ENCODE peak calls at places on chromosomes 3 and 15, in ten cellular contexts. I is epithelial cell of esophagus; O is HFF-Myc; K is dorsolateral prefrontal cortex; F is pancreas; D is fibroblast of mammary gland; Y is kidney epithelial cell; Q is PC-9; M is colonic mucosa; X is CD8-positive, alpha-beta T cell. W is an unnamed sample.
A peak's percentile ranks its signal among the peaks of the same experiment; 100 is the strongest.

GRCh38 chr15:70357453-70357852 is 259.7 kb upstream of the TLE3 start:
- DNase-seq in K (no peak), F (no peak), D (no peak), I (no peak), Q (no peak), M (no peak), Y (no peak), O (no peak), X (no peak), W (no peak)

GRCh38 chr3:128311441-128311844 is 155.2 kb downstream of the DNAJB8 start:
- DNase-seq in I (no peak), Y (no peak), M (no peak), D (no peak), K (no peak), O (no peak), Q (no peak), X (no peak), F (peak; percentile 52), W (no peak)

GRCh38 chr3:135084404-135084803 is 289.3 kb downstream of the EPHB1 start:
- DNase-seq in I (no peak), O (no peak), Q (no peak), K (no peak), F (no peak), X (no peak), D (peak; percentile 36), Y (no peak), M (no peak), W (peak; percentile 11)

GRCh38 chr3:61616586-61616985 is 55.2 kb downstream of the PTPRG start:
- DNase-seq in D (no peak), Q (no peak), F (no peak), K (no peak), O (no peak), I (no peak), Y (no peak), X (no peak), M (no peak), W (no peak)

GRCh38 chr3:23111799-23112198 is 91.3 kb upstream of the UBE2E2 start:
- DNase-seq in O (no peak), D (no peak), I (no peak), F (no peak), M (no peak), K (no peak), X (no peak), Y (no peak), Q (no peak), W (no peak)

GRCh38 chr3:142064454-142064853 is 84.9 kb downstream of the TFDP2 start:
- DNase-seq in Q (no peak), I (no peak), Y (no peak), O (no peak), F (no peak), D (no peak), X (no peak), M (no peak), K (no peak), W (no peak)

GRCh38 chr15:56794150-56794922 is 61.0 kb upstream of the ZNF280D start:
- DNase-seq in I (no peak), O (no peak), M (no peak), X (no peak), Y (no peak), Q (no peak), F (no peak), K (no peak), D (peak; percentile 42), W (peak; percentile 76)

GRCh38 chr3:45043715-45044299 is 17.7 kb downstream of the CLEC3B start:
- DNase-seq in K (no peak), O (peak; percentile 77), X (no peak), M (no peak), I (peak; percentile 75), Q (peak; percentile 58), Y (peak; percentile 61), F (no peak), D (peak; percentile 95), W (peak; percentile 89)

GRCh38 chr3:12948371-12948770 is 107.0 kb upstream of the RPL32 start:
- DNase-seq in D (peak; percentile 62), K (no peak), F (no peak), M (no peak), Y (no peak), Q (no peak), O (no peak), I (peak; percentile 74), X (no peak), W (peak; percentile 36)

DNA sequence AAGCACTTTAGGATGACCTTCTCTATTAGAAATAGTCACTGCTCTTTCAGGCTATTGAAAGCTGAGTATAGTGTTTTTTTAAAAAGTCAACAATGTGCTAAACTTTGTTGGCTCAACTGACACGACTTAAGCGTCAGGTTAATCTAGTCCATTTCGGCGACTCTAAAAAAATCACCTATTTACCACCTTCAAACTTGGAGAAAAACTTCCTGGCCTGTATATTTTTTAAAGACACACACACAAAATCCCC is 517.8 kb downstream of the FOXP1 start:
- DNase-seq in X (no peak), I (no peak), Q (no peak), F (no peak), K (no peak), O (no peak), M (no peak), Y (no peak), D (no peak), W (no peak)
- H3K4me3 ChIP-seq in X (peak overlapping the region; percentile 72), I (peak overlapping the region; percentile 59), Q (peak overlapping the region; percentile 66), F (peak overlapping the region; percentile 58), K (peak overlapping the region; percentile 77), O (peak overlapping the region; percentile 61), M (peak overlapping the region; percentile 55), Y (peak overlapping the region; percentile 49), D (peak overlapping the region; percentile 68), W (peak overlapping the region; percentile 65)

DNA sequence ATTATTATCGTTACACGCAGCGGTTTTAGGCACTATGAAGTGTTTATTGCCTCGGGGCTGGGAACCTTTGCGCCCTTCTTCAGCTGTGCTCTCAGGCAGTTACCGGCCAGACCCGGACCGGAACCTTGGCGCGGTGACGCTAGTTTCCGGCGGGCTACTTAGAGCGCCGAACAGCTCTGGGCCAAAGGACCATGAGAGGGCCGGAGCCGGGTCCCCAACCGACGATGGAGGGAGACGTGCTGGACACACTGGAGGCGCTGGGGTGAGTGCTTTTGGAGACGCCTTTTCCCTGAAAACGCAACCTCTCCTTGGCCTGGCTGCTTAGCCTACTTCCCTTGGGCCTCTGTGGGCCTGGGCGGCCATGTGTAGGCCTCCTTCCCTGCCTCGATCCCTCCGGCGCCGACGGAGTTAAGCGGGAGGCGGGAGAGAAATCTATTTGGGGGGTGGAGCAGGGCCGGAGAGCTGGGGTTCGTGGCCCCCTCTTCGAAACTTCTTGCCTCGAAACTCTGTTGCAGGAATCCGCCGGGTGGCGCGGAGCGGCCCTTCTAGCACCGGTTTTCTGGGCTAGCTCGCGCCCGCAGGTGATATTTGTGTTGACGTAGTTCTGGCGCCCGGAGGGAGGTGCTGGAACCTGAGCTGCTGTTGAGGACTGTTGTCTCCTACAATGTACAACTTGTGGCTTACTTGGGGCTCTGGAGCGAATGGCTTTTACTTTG is at the start of gene FAM98B:
- DNase-seq in F (peak; percentile 85), I (peak; percentile 90), Q (peak; percentile 70), X (peak; percentile 80), D (peak; percentile 88), M (peak; percentile 92), Y (no peak), K (peak; percentile 93), O (peak; percentile 66), W (peak; percentile 95)
- TF ChIP-seq CTCF in F (no peak), I (peak; percentile 2), Q (no peak), X (no peak), D (no peak), M (no peak), Y (no peak), K (peak; percentile 27), O (no peak), W (peak; percentile 6)

GRCh38 chr15:40238927-40239591 is at the start of gene PAK6:
- DNase-seq in K (peak; percentile 67), D (peak; percentile 45), Y (peak; percentile 51), I (peak; percentile 96), Q (peak; percentile 77), F (peak; percentile 71), X (no peak), M (peak; percentile 51), O (no peak), W (peak; percentile 28)

GRCh38 chr15:40238481-40238926 is 359 bp upstream of the PAK6 start:
- DNase-seq in M (no peak), Y (no peak), D (no peak), F (no peak), O (no peak), I (no peak), X (no peak), K (no peak), Q (no peak), W (no peak)

GRCh38 chr15:40240619-40241304 is 1.9 kb downstream of the PAK6 start:
- DNase-seq in K (no peak), M (no peak), Q (no peak), I (peak; percentile 55), Y (no peak), F (no peak), D (no peak), X (no peak), O (no peak), W (no peak)

GRCh38 chr15:40241305-40242215 is 2.7 kb downstream of the PAK6 start:
- DNase-seq in D (no peak), Y (no peak), O (no peak), I (no peak), X (no peak), K (no peak), Q (no peak), F (no peak), M (no peak), W (no peak)

GRCh38 chr15:40239671-40240618 is 1.1 kb downstream of the PAK6 start:
- DNase-seq in K (no peak), Y (no peak), F (no peak), Q (no peak), D (no peak), O (no peak), X (no peak), I (peak; percentile 73), M (no peak), W (no peak)
- H3K4me3 ChIP-seq in K (peak overlapping the region; percentile 58), Y (no peak overlapping the region), F (no peak overlapping the region), Q (no peak overlapping the region), D (no peak overlapping the region), O (no peak overlapping the region), X (no peak overlapping the region), I (peak overlapping the region; percentile 58), M (no peak overlapping the region), W (no peak overlapping the region)

GRCh38 chr3:129598484-129598883 is 8.0 kb downstream of the PLXND1 start:
- DNase-seq in M (no peak), K (no peak), I (no peak), O (no peak), F (no peak), Y (no peak), X (no peak), Q (no peak), D (no peak), W (no peak)

GRCh38 chr3:129596194-129597086 is 10.0 kb downstream of the PLXND1 start:
- DNase-seq in M (peak; percentile 67), D (peak; percentile 96), F (peak; percentile 39), K (peak; percentile 87), X (no peak), Y (peak; percentile 61), I (no peak), Q (no peak), O (no peak), W (peak; percentile 93)

GRCh38 chr3:129599073-129599472 is 7.4 kb downstream of the PLXND1 start:
- DNase-seq in Q (no peak), I (no peak), X (no peak), M (no peak), K (no peak), D (no peak), F (no peak), O (no peak), Y (no peak), W (no peak)

GRCh38 chr3:129597087-129597791 is 9.2 kb downstream of the PLXND1 start:
- DNase-seq in I (no peak), D (peak; percentile 61), O (no peak), Q (no peak), X (no peak), F (no peak), M (no peak), Y (no peak), K (no peak), W (peak; percentile 69)

GRCh38 chr3:129597792-129598381 is 8.6 kb downstream of the PLXND1 start:
- DNase-seq in X (no peak), Y (no peak), K (no peak), I (no peak), O (no peak), D (no peak), F (no peak), M (no peak), Q (no peak), W (no peak)
- TF ChIP-seq CTCF in X (no peak), Y (no peak), K (no peak), I (no peak), O (no peak), D (no peak), F (no peak), M (no peak), Q (no peak), W (no peak)

W was measured in astrocyte of the spinal cord.